ENCODE peak calls at places on chromosomes 11 and 22, in ten cellular contexts. J is lung, X is uterus, K is A549, I is GM23248, L is neuronal stem cell, C is IMR-90, Q is thoracic aorta, F is heart left ventricle, H is WERI-Rb-1. N is an unnamed sample.

GRCh38 chr22:44624689-44625420 is 77.1 kb upstream of the PRR5 start:
- DNase-seq in J (no peak), X (no peak), K (no peak), I (no peak), L (no peak), C (no peak), Q (no peak), F (no peak), H (no peak), N (no peak)

GRCh38 chr11:36258730-36259360 is 30.4 kb downstream of the COMMD9 start:
- DNase-seq in J (peak; percentile 56), X (peak; percentile 50), K (peak; percentile 68), I (peak; percentile 90), L (peak; percentile 51), C (peak; percentile 77), Q (no peak), F (peak; percentile 55), H (peak; percentile 87), N (no peak)

GRCh38 chr11:74092425-74092824 is 78.4 kb downstream of the C2CD3 start:
- DNase-seq in J (no peak), X (no peak), K (no peak), I (no peak), L (no peak), C (no peak), Q (no peak), F (no peak), H (no peak), N (no peak)

GRCh38 chr22:25110846-25111578 is 88.6 kb upstream of the CRYBB3 start:
- DNase-seq in J (peak; percentile 67), X (peak; percentile 28), K (peak; percentile 86), I (peak; percentile 79), L (peak; percentile 80), C (peak; percentile 67), Q (peak; percentile 33), F (peak; percentile 65), H (peak; percentile 76), N (no peak)

GRCh38 chr11:97833412-97833811 is 1187.3 kb upstream of the CNTN5 start:
- DNase-seq in J (no peak), X (no peak), K (no peak), I (no peak), L (no peak), C (no peak), Q (no peak), F (no peak), H (no peak), N (no peak)

GRCh38 chr11:79439430-79439892 is 1.4 kb downstream of the TENM4 start:
- DNase-seq in J (no peak), X (peak; percentile 21), K (no peak), I (peak; percentile 48), L (no peak), C (peak; percentile 59), Q (no peak), F (peak; percentile 34), H (no peak), N (no peak)

GRCh38 chr22:42887523-42888507 is 30.7 kb upstream of the ARFGAP3 start:
- DNase-seq in J (peak; percentile 50), X (no peak), K (no peak), I (no peak), L (no peak), C (no peak), Q (no peak), F (no peak), H (no peak), N (no peak)

GRCh38 chr11:118295834-118296454 is 8.6 kb upstream of the CD3E start:
- DNase-seq in J (no peak), X (no peak), K (no peak), I (peak; percentile 55), L (no peak), C (peak; percentile 12), Q (no peak), F (no peak), H (peak; percentile 28), N (no peak)

GRCh38 chr11:1570896-1571759 is 943 bp downstream of the DUSP8 start:
- DNase-seq in J (no peak), X (peak; percentile 29), K (no peak), I (no peak), L (no peak), C (no peak), Q (no peak), F (peak; percentile 45), H (peak; percentile 64), N (no peak)

GRCh38 chr11:33383920-33384209 is 126.7 kb downstream of the HIPK3 start:
- DNase-seq in J (no peak), X (no peak), K (no peak), I (no peak), L (no peak), C (no peak), Q (no peak), F (no peak), H (no peak), N (no peak)

GRCh38 chr11:33387996-33388395 is 130.8 kb downstream of the HIPK3 start:
- DNase-seq in J (no peak), X (no peak), K (no peak), I (no peak), L (no peak), C (no peak), Q (no peak), F (no peak), H (no peak), N (no peak)

GRCh38 chr11:33387586-33387985 is 130.4 kb downstream of the HIPK3 start:
- DNase-seq in J (no peak), X (no peak), K (no peak), I (peak; percentile 17), L (no peak), C (no peak), Q (no peak), F (no peak), H (no peak), N (no peak)

GRCh38 chr11:33383075-33383919 is 126.1 kb downstream of the HIPK3 start:
- DNase-seq in J (no peak), X (no peak), K (no peak), I (no peak), L (no peak), C (no peak), Q (no peak), F (no peak), H (no peak), N (no peak)

GRCh38 chr11:33384251-33384650 is 127.1 kb downstream of the HIPK3 start:
- DNase-seq in J (no peak), X (no peak), K (no peak), I (no peak), L (no peak), C (no peak), Q (no peak), F (no peak), H (no peak), N (no peak)
- H3K27ac ChIP-seq in J (no peak overlapping the region), X (no peak overlapping the region), K (no peak overlapping the region), I (no peak overlapping the region), L (no peak overlapping the region), C (no peak overlapping the region), Q (no peak overlapping the region), F (no peak overlapping the region), H (no peak overlapping the region), N (no peak overlapping the region)

GRCh38 chr11:64369440-64370135 is 10.6 kb downstream of the RPS6KA4 start:
- DNase-seq in J (no peak), X (no peak), K (no peak), I (no peak), L (no peak), C (no peak), Q (no peak), F (no peak), H (no peak), N (no peak)

GRCh38 chr11:64372802-64373597 is 14.0 kb downstream of the RPS6KA4 start:
- DNase-seq in J (no peak), X (no peak), K (peak; percentile 90), I (peak; percentile 18), L (no peak), C (no peak), Q (no peak), F (no peak), H (no peak), N (no peak)

GRCh38 chr11:64372021-64372420 is 13.1 kb downstream of the RPS6KA4 start:
- DNase-seq in J (no peak), X (no peak), K (no peak), I (no peak), L (no peak), C (no peak), Q (no peak), F (no peak), H (no peak), N (no peak)

GRCh38 chr11:64373598-64373974 is 14.6 kb downstream of the RPS6KA4 start:
- DNase-seq in J (no peak), X (no peak), K (no peak), I (no peak), L (no peak), C (no peak), Q (no peak), F (no peak), H (no peak), N (no peak)

GRCh38 chr11:64371201-64371600 is 12.2 kb downstream of the RPS6KA4 start:
- DNase-seq in J (no peak), X (no peak), K (no peak), I (no peak), L (no peak), C (no peak), Q (no peak), F (no peak), H (no peak), N (no peak)
- H3K27ac ChIP-seq in J (no peak overlapping the region), X (no peak overlapping the region), K (no peak overlapping the region), I (no peak overlapping the region), L (no peak overlapping the region), C (no peak overlapping the region), Q (no peak overlapping the region), F (no peak overlapping the region), H (no peak overlapping the region), N (no peak overlapping the region)

GRCh38 chr11:105071060-105071732 is 26.1 kb upstream of the CARD16 start:
- DNase-seq in J (no peak), X (no peak), K (no peak), I (no peak), L (no peak), C (no peak), Q (no peak), F (no peak), H (no peak), N (no peak)

GRCh38 chr11:105078283-105078682 is 33.1 kb upstream of the CARD16 start:
- DNase-seq in J (no peak), X (no peak), K (no peak), I (no peak), L (no peak), C (no peak), Q (no peak), F (no peak), H (no peak), N (no peak)

GRCh38 chr11:105070221-105070789 is 25.2 kb upstream of the CARD16 start:
- DNase-seq in J (no peak), X (no peak), K (no peak), I (no peak), L (no peak), C (no peak), Q (no peak), F (no peak), H (no peak), N (no peak)

GRCh38 chr11:105073486-105074200 is 28.5 kb upstream of the CARD16 start:
- DNase-seq in J (no peak), X (no peak), K (no peak), I (no peak), L (no peak), C (peak; percentile 9), Q (no peak), F (no peak), H (no peak), N (no peak)
- H3K27ac ChIP-seq in J (no peak overlapping the region), X (no peak overlapping the region), K (no peak overlapping the region), I (no peak overlapping the region), L (no peak overlapping the region), C (no peak overlapping the region), Q (no peak overlapping the region), F (no peak overlapping the region), H (no peak overlapping the region), N (no peak overlapping the region)

GRCh38 chr11:129605815-129606214 is 209.8 kb upstream of the TMEM45B start:
- DNase-seq in J (no peak), X (no peak), K (no peak), I (no peak), L (no peak), C (no peak), Q (no peak), F (no peak), H (no peak), N (no peak)
- H3K27ac ChIP-seq in J (no peak overlapping the region), X (no peak overlapping the region), K (no peak overlapping the region), I (no peak overlapping the region), L (no peak overlapping the region), C (no peak overlapping the region), Q (no peak overlapping the region), F (no peak overlapping the region), H (no peak overlapping the region), N (no peak overlapping the region)